ENCODE peak calls at places on chromosomes 13 and 19, in eight cellular contexts. A, J, Q, M, N, Z, S and U are unnamed samples.

GRCh38 chr13:34654682-34655081 is 287.4 kb upstream of the NBEA start:
- DNase-seq in J (no peak), A (no peak), Z (no peak), M (no peak), N (no peak), S (peak; percentile 40), Q (no peak), U (no peak)

GRCh38 chr13:80338781-80339577 is 1.9 kb downstream of the SPRY2 start:
- DNase-seq in A (peak; percentile 86), J (no peak), Q (no peak), N (peak; percentile 88), S (peak; percentile 53), Z (no peak), M (peak; percentile 3), U (peak; percentile 83)

GRCh38 chr19:29098863-29099481 is 114.0 kb downstream of the UQCRFS1 start:
- DNase-seq in Z (no peak), J (no peak), A (peak; percentile 92), S (peak; percentile 76), N (peak; percentile 77), Q (no peak), M (no peak), U (peak; percentile 84)

GRCh38 chr19:28920269-28921066 is 292.5 kb downstream of the UQCRFS1 start:
- DNase-seq in Q (no peak), A (peak; percentile 8), S (no peak), M (no peak), Z (no peak), N (peak; percentile 24), J (no peak), U (no peak)

GRCh38 chr13:113768018-113768905 is 9.2 kb downstream of the TMEM255B start:
- DNase-seq in Q (no peak), M (no peak), Z (no peak), A (no peak), J (no peak), S (no peak), N (no peak), U (no peak)

GRCh38 chr19:18596752-18597157 is 8.2 kb downstream of the REX1BD start:
- DNase-seq in J (no peak), S (peak; percentile 34), M (no peak), Q (no peak), Z (no peak), A (no peak), N (no peak), U (peak; percentile 20)

GRCh38 chr13:110758195-110758594 is 44.7 kb downstream of the ING1 start:
- DNase-seq in Q (no peak), A (peak; percentile 64), N (peak; percentile 72), Z (no peak), M (no peak), J (no peak), S (no peak), U (peak; percentile 54)

GRCh38 chr19:47229674-47230121 is 1.3 kb downstream of the BBC3 start:
- DNase-seq in J (peak; percentile 80), S (no peak), Z (no peak), Q (no peak), N (peak; percentile 37), A (peak; percentile 31), M (no peak), U (no peak)

GRCh38 chr19:50358483-50359431 is 6.7 kb downstream of the NAPSA start:
- DNase-seq in N (peak; percentile 20), J (peak; percentile 92), Q (peak; percentile 61), M (peak; percentile 71), Z (peak; percentile 41), S (peak; percentile 69), A (peak; percentile 74), U (peak; percentile 14)

GRCh38 chr19:13902993-13903555 is 2.8 kb downstream of the BRME1 start:
- DNase-seq in Z (no peak), S (no peak), A (peak; percentile 18), N (no peak), J (peak; percentile 65), Q (no peak), M (no peak), U (peak; percentile 12)

GRCh38 chr13:25095862-25096453 is at the start of gene PABPC3:
- DNase-seq in N (no peak), J (no peak), S (no peak), Q (no peak), M (peak; percentile 6), A (peak; percentile 33), Z (no peak), U (peak; percentile 3)

GRCh38 chr13:45280751-45281634 is 60.0 kb downstream of the TPT1 start:
- DNase-seq in Q (peak; percentile 36), J (peak; percentile 60), M (peak; percentile 54), Z (no peak), A (peak; percentile 91), N (peak; percentile 78), S (peak; percentile 68), U (peak; percentile 76)

GRCh38 chr13:109707044-109707794 is 79.2 kb downstream of the IRS2 start:
- DNase-seq in M (no peak), Q (no peak), J (peak; percentile 99), Z (no peak), N (no peak), A (no peak), S (no peak), U (no peak)

GRCh38 chr13:100304241-100304640 is 215.3 kb downstream of the PCCA start:
- DNase-seq in Z (no peak), N (no peak), A (no peak), S (no peak), J (no peak), Q (no peak), M (no peak), U (no peak)

GRCh38 chr13:29922896-29923295 is 72.5 kb upstream of the UBL3 start:
- DNase-seq in M (no peak), J (no peak), N (peak; percentile 71), A (peak; percentile 72), Z (no peak), Q (no peak), S (no peak), U (peak; percentile 65)

GRCh38 chr19:41575998-41576397 is at the start of gene CEACAM21:
- DNase-seq in Z (no peak), S (peak; percentile 49), J (peak; percentile 60), Q (no peak), M (peak; percentile 63), N (no peak), A (no peak), U (no peak)

GRCh38 chr19:688992-689391 is 6.3 kb downstream of the PRSS57 start:
- DNase-seq in Q (no peak), N (no peak), A (no peak), Z (no peak), M (no peak), J (no peak), S (no peak), U (no peak)

GRCh38 chr13:40484981-40485380 is 181.5 kb downstream of the FOXO1 start:
- DNase-seq in M (no peak), J (no peak), N (no peak), S (no peak), A (no peak), Z (no peak), Q (no peak), U (no peak)

GRCh38 chr13:95870421-95870820 is 182.8 kb downstream of the UGGT2 start:
- DNase-seq in Z (no peak), Q (no peak), J (no peak), S (no peak), N (no peak), A (no peak), M (no peak), U (no peak)

GRCh38 chr13:39538826-39539555 is 64.0 kb downstream of the LHFPL6 start:
- DNase-seq in M (no peak), S (no peak), N (peak; percentile 81), J (no peak), Q (no peak), Z (no peak), A (peak; percentile 81), U (peak; percentile 78)

GRCh38 chr13:50451609-50452008 is 391.9 kb downstream of the DLEU7 start:
- DNase-seq in M (no peak), N (no peak), Z (no peak), A (no peak), Q (no peak), J (no peak), S (no peak), U (no peak)

GRCh38 chr19:2540646-2541454 is 64.9 kb downstream of the GADD45B start:
- DNase-seq in M (no peak), Q (no peak), N (peak; percentile 97), Z (no peak), J (no peak), S (peak; percentile 95), A (peak; percentile 98), U (peak; percentile 100)

GRCh38 chr13:30905932-30906383 is at the start of gene MEDAG:
- DNase-seq in S (no peak), A (peak; percentile 74), Q (no peak), J (no peak), N (peak; percentile 57), Z (no peak), M (no peak), U (peak; percentile 59)

GRCh38 chr19:10998045-10998533 is 37.3 kb downstream of the SMARCA4 start:
- DNase-seq in S (peak; percentile 40), Q (no peak), Z (no peak), N (peak; percentile 29), M (no peak), J (no peak), A (no peak), U (no peak)

GRCh38 chr13:23654111-23655110 is 84.2 kb downstream of the TNFRSF19 start:
- DNase-seq in M (no peak), Q (no peak), J (no peak), S (no peak), N (peak; percentile 80), Z (no peak), A (peak; percentile 77), U (no peak)

GRCh38 chr19:45346449-45346848 is 5.9 kb downstream of the KLC3 start:
- DNase-seq in S (no peak), M (no peak), N (no peak), Q (no peak), J (no peak), A (peak; percentile 39), Z (no peak), U (no peak)

GRCh38 chr13:46554971-46555370 is 2.0 kb downstream of the LRCH1 start:
- DNase-seq in N (peak; percentile 68), S (no peak), Z (no peak), Q (no peak), M (no peak), A (peak; percentile 22), J (peak; percentile 38), U (no peak)

GRCh38 chr13:83182845-83183244 is 699.4 kb downstream of the SLITRK1 start:
- DNase-seq in Q (no peak), N (no peak), J (no peak), A (no peak), Z (no peak), M (no peak), S (no peak), U (no peak)

GRCh38 chr13:72304121-72304745 is 423.2 kb downstream of the MZT1 start:
- DNase-seq in Z (no peak), S (no peak), J (no peak), N (no peak), Q (no peak), A (no peak), M (no peak), U (peak; percentile 38)